ENCODE peak calls at places on chromosomes 12 and 14, in seven cellular contexts. N is A549; Z is lower leg skin; V is upper lobe of left lung; Q is activated CD8-positive, alpha-beta T cell treated with anti-CD3 and anti-CD28 coated beads for 36 hours; H is GM06990; J is left lung. X is an unnamed sample.

GRCh38 chr14:52602131-52602530 is 49.5 kb downstream of the GPR137C start:
- DNase-seq in N (no peak), Z (no peak), H (no peak), V (no peak), Q (no peak), J (no peak), X (no peak)

GRCh38 chr12:51217968-51218606 is at the start of gene POU6F1:
- DNase-seq in Z (peak; percentile 94), J (peak; percentile 91), Q (peak; percentile 66), N (peak; percentile 94), V (peak; percentile 96), H (peak; percentile 88), X (peak; percentile 43)

GRCh38 chr14:62443796-62444195 is 601.5 kb downstream of the KCNH5 start:
- DNase-seq in Q (no peak), Z (no peak), V (no peak), H (no peak), J (no peak), N (no peak), X (no peak)

GRCh38 chr12:117098361-117099217 is 627 bp downstream of the TESC start:
- DNase-seq in N (peak; percentile 49), V (peak; percentile 90), J (peak; percentile 87), H (peak; percentile 71), Z (no peak), Q (peak; percentile 57), X (no peak)

GRCh38 chr14:60965402-60965801 is 15.5 kb downstream of the TRMT5 start:
- DNase-seq in V (no peak), J (no peak), Q (no peak), H (no peak), Z (no peak), N (no peak), X (no peak)

GRCh38 chr12:8780389-8780788 is 42.0 kb upstream of the A2ML1 start:
- DNase-seq in V (no peak), J (no peak), N (peak; percentile 21), H (no peak), Q (peak; percentile 5), Z (no peak), X (no peak)

GRCh38 chr12:88185988-88186387 is 43.9 kb downstream of the TMTC3 start:
- DNase-seq in V (no peak), Q (no peak), N (no peak), H (no peak), J (no peak), Z (no peak), X (no peak)

GRCh38 chr12:103423061-103423473 is 72.7 kb downstream of the C12orf42 start:
- DNase-seq in Z (no peak), J (no peak), Q (no peak), N (no peak), H (no peak), V (no peak), X (no peak)

GRCh38 chr14:60485057-60485599 is 735 bp downstream of the C14orf39 start:
- DNase-seq in J (no peak), H (no peak), N (no peak), Q (no peak), V (peak; percentile 17), Z (no peak), X (no peak)

GRCh38 chr12:39467432-39467870 is 24.5 kb upstream of the KIF21A start:
- DNase-seq in Q (peak; percentile 37), V (no peak), N (no peak), Z (no peak), J (no peak), H (peak; percentile 50), X (no peak)

GRCh38 chr12:10501031-10501430 is 4.7 kb upstream of the EIF2S3B start:
- DNase-seq in J (no peak), Z (no peak), N (no peak), Q (no peak), H (no peak), V (no peak), X (no peak)

GRCh38 chr12:69527506-69528272 is 57.5 kb downstream of the FRS2 start:
- DNase-seq in H (no peak), Z (no peak), V (no peak), J (no peak), N (no peak), Q (no peak), X (no peak)

GRCh38 chr14:70726651-70727375 is 82.5 kb downstream of the MAP3K9 start:
- DNase-seq in N (no peak), J (no peak), Q (no peak), V (no peak), H (no peak), Z (no peak), X (no peak)

GRCh38 chr12:96248532-96248931 is 54.4 kb downstream of the ELK3 start:
- DNase-seq in H (no peak), N (no peak), V (no peak), J (no peak), Q (no peak), Z (no peak), X (no peak)

GRCh38 chr12:1644523-1645438 is 15.8 kb downstream of the WNT5B start:
- DNase-seq in V (no peak), N (no peak), H (no peak), Q (no peak), Z (no peak), J (peak; percentile 84), X (no peak)

GRCh38 chr12:47838286-47838931 is 18.7 kb upstream of the HDAC7 start:
- DNase-seq in J (no peak), Z (no peak), N (peak; percentile 76), H (no peak), Q (peak; percentile 67), V (no peak), X (no peak)

DNA sequence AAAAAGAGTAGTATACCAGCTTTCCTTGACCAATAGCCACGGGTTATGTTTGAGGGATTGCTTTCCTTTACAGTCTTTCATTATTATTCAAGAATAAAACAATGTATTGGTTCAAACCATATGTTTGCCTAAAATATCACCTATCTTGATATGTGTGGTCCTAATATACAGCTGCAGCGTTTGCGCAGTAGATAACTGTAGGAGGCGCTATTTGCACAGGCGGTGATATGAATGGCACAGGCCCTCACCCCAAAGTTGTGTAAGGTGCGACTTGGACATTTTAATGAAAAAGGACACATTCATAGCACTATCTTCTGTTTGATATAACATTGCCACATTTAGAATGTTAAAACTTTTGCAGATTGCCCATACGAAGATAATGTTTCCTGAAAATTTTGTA is 298.4 kb downstream of the TRHDE start:
- DNase-seq in Q (no peak), V (no peak), H (no peak), Z (no peak), J (no peak), N (no peak), X (no peak)
- TF ChIP-seq CTCF in Q (no peak), V (no peak), H (no peak), Z (no peak), J (no peak), N (no peak), X (no peak)

GRCh38 chr12:7383157-7383556 is 60.8 kb downstream of the CD163L1 start:
- DNase-seq in N (no peak), H (no peak), J (no peak), Q (no peak), V (no peak), Z (no peak), X (no peak)

DNA sequence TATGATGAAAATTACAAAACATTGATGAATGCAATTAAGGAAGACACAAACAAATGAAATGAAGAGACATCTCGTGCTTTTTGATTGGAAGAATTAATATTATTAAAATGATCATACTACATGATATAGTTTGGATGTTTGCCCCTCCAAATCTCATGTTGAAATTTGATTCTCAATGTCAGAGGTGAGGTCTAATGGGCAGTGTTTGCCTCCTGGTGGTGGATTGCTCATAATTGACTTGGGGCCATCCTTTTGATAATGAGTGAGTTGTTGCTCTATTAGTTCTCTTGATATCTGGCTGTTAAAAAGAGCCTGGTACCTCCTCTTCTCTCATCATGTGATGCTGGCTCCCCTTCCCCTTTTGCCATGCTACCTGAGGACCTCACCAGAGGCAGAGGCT is 56.7 kb downstream of the CD163L1 start:
- DNase-seq in Z (no peak), J (no peak), N (no peak), Q (no peak), V (no peak), H (no peak), X (no peak)
- TF ChIP-seq CTCF in Z (no peak), J (no peak), N (no peak), Q (no peak), V (no peak), H (no peak), X (no peak)

GRCh38 chr12:104737682-104738370 is 220.3 kb downstream of the SLC41A2 start:
- DNase-seq in Q (no peak), H (no peak), N (no peak), Z (no peak), V (no peak), J (no peak), X (no peak)

GRCh38 chr12:104735801-104736200 is 222.3 kb downstream of the SLC41A2 start:
- DNase-seq in V (no peak), N (no peak), Z (no peak), Q (no peak), H (no peak), J (no peak), X (no peak)

GRCh38 chr12:104734541-104735075 is 223.5 kb downstream of the SLC41A2 start:
- DNase-seq in Z (no peak), V (no peak), H (no peak), N (no peak), Q (no peak), J (no peak), X (no peak)

GRCh38 chr12:104737113-104737512 is 221.0 kb downstream of the SLC41A2 start:
- DNase-seq in J (no peak), Q (no peak), N (no peak), V (no peak), Z (no peak), H (no peak), X (no peak)

GRCh38 chr12:104736307-104736706 is 221.8 kb downstream of the SLC41A2 start:
- DNase-seq in J (no peak), Q (no peak), H (no peak), N (no peak), Z (no peak), V (no peak), X (no peak)
- TF ChIP-seq CTCF in J (no peak), Q (no peak), H (no peak), N (no peak), Z (no peak), V (no peak), X (no peak)

GRCh38 chr14:37594916-37595808 is at the start of the genes FOXA1 and TTC6:
- DNase-seq in Q (no peak), V (peak; percentile 93), Z (no peak), J (peak; percentile 83), N (peak; percentile 53), H (no peak), X (no peak)

GRCh38 chr14:37595809-37596595 is 573 bp downstream of the TTC6 start:
- DNase-seq in J (peak; percentile 90), H (no peak), Z (no peak), N (peak; percentile 86), Q (peak; percentile 88), V (peak; percentile 89), X (peak; percentile 54)

GRCh38 chr14:37593496-37594237 is 1.4 kb downstream of the FOXA1 start:
- DNase-seq in N (no peak), V (no peak), Q (no peak), Z (no peak), J (no peak), H (no peak), X (no peak)

GRCh38 chr14:37592288-37593274 is 2.5 kb downstream of the FOXA1 start:
- DNase-seq in N (no peak), Z (no peak), H (no peak), V (peak; percentile 85), Q (no peak), J (no peak), X (no peak)

GRCh38 chr14:37594238-37594915 is 672 bp downstream of the FOXA1 start:
- DNase-seq in V (peak; percentile 88), H (no peak), Q (peak; percentile 61), Z (peak; percentile 89), J (no peak), N (peak; percentile 75), X (peak; percentile 56)
- TF ChIP-seq CTCF in V (peak; percentile 68), H (no peak), Q (peak; percentile 66), Z (no peak), J (peak; percentile 67), N (peak; percentile 83), X (peak; percentile 96)

GRCh38 chr14:104224516-104225281 is 86.3 kb downstream of the KIF26A start:
- DNase-seq in H (no peak), V (peak; percentile 68), J (peak; percentile 72), Z (no peak), Q (peak; percentile 59), N (peak; percentile 35), X (no peak)
- TF ChIP-seq CTCF in H (peak; percentile 65), V (peak; percentile 19), J (peak; percentile 62), Z (no peak), Q (peak; percentile 52), N (peak; percentile 54), X (peak; percentile 68)